ENCODE peak calls at places on chromosome 15, in eight cellular contexts. A is mesenchymal stem cell, U is Peyer's patch, W is GM23338, X is cardiac muscle cell, M is aorta, C is right atrium auricular region, B is stomach. F is an unnamed sample. For H3K36me3, the result is how much of the 10 kb centered on the place peaks cover.

GRCh38 chr15:40258544-40258943 is 19.7 kb downstream of the PAK6 start:
- DNase-seq in B (no peak), A (no peak), U (no peak), W (peak), C (no peak), X (no peak), M (no peak), F (no peak)

GRCh38 chr15:96234109-96234892 is 96.2 kb upstream of the NR2F2 start:
- DNase-seq in B (no peak), M (no peak), X (peak), U (no peak), A (peak), W (no peak), C (no peak), F (no peak)

GRCh38 chr15:52440414-52440813 is 88.3 kb downstream of the MYO5A start:
- DNase-seq in B (no peak), U (no peak), C (no peak), X (no peak), W (no peak), A (peak), M (no peak), F (no peak)

GRCh38 chr15:59543721-59544547 is 67.6 kb upstream of the GCNT3 start:
- DNase-seq in W (no peak), A (no peak), M (no peak), B (no peak), U (peak), C (no peak), X (no peak), F (peak)

GRCh38 chr15:50114381-50114780 is 4.7 kb downstream of the ATP8B4 start:
- DNase-seq in U (peak), M (no peak), X (no peak), B (no peak), A (no peak), C (no peak), W (no peak), F (no peak)

GRCh38 chr15:29827421-29827820 is 5.2 kb upstream of the TJP1 start:
- DNase-seq in U (no peak), C (no peak), X (no peak), A (no peak), W (no peak), B (no peak), M (no peak), F (no peak)

GRCh38 chr15:64521726-64522164 is 61.4 kb downstream of the ZNF609 start:
- DNase-seq in W (peak), X (peak), C (peak), U (no peak), A (peak), B (peak), M (no peak), F (peak)

GRCh38 chr15:48682949-48683651 is 37.6 kb upstream of the FBN1 start:
- DNase-seq in U (peak), B (peak), C (peak), A (peak), M (no peak), W (no peak), X (peak), F (peak)

GRCh38 chr15:71313806-71314205 is 198.5 kb downstream of the THSD4 start:
- DNase-seq in B (no peak), C (no peak), U (no peak), A (no peak), W (no peak), M (no peak), X (no peak), F (no peak)

GRCh38 chr15:73959012-73959581 is 32.8 kb downstream of the LOXL1 start:
- DNase-seq in X (no peak), B (no peak), W (no peak), A (no peak), C (no peak), U (no peak), M (peak), F (no peak)

GRCh38 chr15:66997212-66997611 is 68.2 kb upstream of the SMAD3 start:
- DNase-seq in C (no peak), M (no peak), X (peak), A (no peak), U (no peak), W (no peak), B (no peak), F (no peak)

GRCh38 chr15:100818927-100819326 is 60.7 kb upstream of the ALDH1A3 start:
- DNase-seq in W (no peak), M (no peak), X (peak), U (no peak), B (no peak), A (no peak), C (no peak), F (no peak)

GRCh38 chr15:70892912-70893560 is 410 bp downstream of the LRRC49 start:
- DNase-seq in U (peak), M (peak), B (no peak), W (no peak), A (peak), C (no peak), X (peak), F (peak)

GRCh38 chr15:26352909-26353308 is 420.0 kb downstream of the GABRB3 start:
- DNase-seq in B (no peak), U (no peak), W (peak), A (no peak), X (no peak), M (no peak), C (no peak), F (no peak)

GRCh38 chr15:26355671-26356070 is 417.2 kb downstream of the GABRB3 start:
- DNase-seq in U (no peak), C (no peak), W (peak), M (no peak), B (no peak), A (no peak), X (no peak), F (no peak)

GRCh38 chr15:26357653-26358052 is 415.2 kb downstream of the GABRB3 start:
- DNase-seq in C (no peak), U (no peak), M (no peak), A (no peak), X (no peak), W (no peak), B (no peak), F (no peak)

GRCh38 chr15:26359855-26360254 is 413.0 kb downstream of the GABRB3 start:
- DNase-seq in M (no peak), A (no peak), W (no peak), B (no peak), U (no peak), C (no peak), X (no peak), F (no peak)

GRCh38 chr15:26358708-26359107 is 414.2 kb downstream of the GABRB3 start:
- DNase-seq in X (no peak), C (no peak), B (no peak), A (no peak), U (no peak), W (no peak), M (no peak), F (no peak)
- H3K36me3 ChIP-seq in X (under half), C (under half), B (under half), A (under half), U (under half), W (under half), M (under half), F (under half)

DNA sequence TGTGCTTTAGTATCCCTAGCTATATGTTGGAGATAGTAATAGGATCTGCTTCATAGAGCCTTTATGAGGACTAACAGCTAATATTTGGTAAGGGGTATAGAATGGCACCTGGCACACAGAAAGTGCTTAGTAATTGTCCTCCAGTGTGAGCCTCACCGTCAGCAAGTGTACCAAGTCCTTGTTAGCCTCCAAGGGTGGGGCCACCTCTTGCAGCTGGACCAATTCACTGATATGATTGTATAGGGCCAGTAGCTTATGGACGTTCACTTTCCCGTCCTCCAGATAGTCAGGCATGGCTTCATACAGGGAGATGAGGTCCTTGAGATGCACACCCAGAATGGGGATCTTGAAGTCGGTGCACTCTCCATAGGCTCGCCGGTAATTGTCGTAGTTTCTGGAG is 53.6 kb downstream of the FAM98B start:
- DNase-seq in W (no peak), B (no peak), A (no peak), U (no peak), X (no peak), C (no peak), M (no peak), F (no peak)
- H3K36me3 ChIP-seq in W (under half), B (under half), A (under half), U (under half), X (under half), C (under half), M (under half), F (under half)

GRCh38 chr15:65595960-65596359 is 15.0 kb downstream of the INTS14 start:
- DNase-seq in U (no peak), W (peak), X (peak), A (no peak), B (no peak), M (no peak), C (no peak), F (no peak)
- H3K36me3 ChIP-seq in U (under half), W (under half), X (half or more), A (half or more), B (half or more), M (under half), C (half or more), F (under half)

GRCh38 chr15:38487383-38487782 is 33.5 kb downstream of the FAM98B start:
- DNase-seq in A (no peak), C (no peak), B (no peak), W (no peak), U (no peak), X (no peak), M (no peak), F (no peak)
- H3K36me3 ChIP-seq in A (under half), C (under half), B (under half), W (under half), U (under half), X (under half), M (under half), F (under half)

F was measured in small intestine.